ENCODE peak calls at places on chromosomes 3 and 15, in ten cellular contexts. S, D, U, X, A, N, Y, E, P and I are unnamed samples.

GRCh38 chr3:9345041-9345440 is 17.8 kb upstream of the THUMPD3 start:
- DNase-seq in S (no peak), D (no peak), U (no peak), X (no peak), A (no peak), N (no peak), Y (no peak), E (no peak), P (no peak), I (no peak)

GRCh38 chr15:89138999-89139612 is 50.9 kb downstream of the ABHD2 start:
- DNase-seq in S (no peak), D (no peak), U (no peak), X (no peak), A (peak), N (no peak), Y (no peak), E (no peak), P (no peak), I (no peak)

GRCh38 chr3:66280304-66280703 is 59.5 kb downstream of the SLC25A26 start:
- DNase-seq in S (no peak), D (no peak), U (no peak), X (no peak), A (peak), N (no peak), Y (no peak), E (no peak), P (no peak), I (no peak)

GRCh38 chr3:151580592-151580991 is 119.7 kb upstream of the IGSF10 start:
- DNase-seq in S (no peak), D (no peak), U (no peak), X (no peak), A (no peak), N (no peak), Y (no peak), E (no peak), P (no peak), I (no peak)

GRCh38 chr3:46100812-46101211 is 73.5 kb upstream of the XCR1 start:
- DNase-seq in S (no peak), D (no peak), U (no peak), X (no peak), A (no peak), N (no peak), Y (no peak), E (no peak), P (no peak), I (no peak)

GRCh38 chr3:45547202-45547701 is 47.3 kb upstream of the LIMD1 start:
- DNase-seq in S (no peak), D (no peak), U (no peak), X (peak), A (peak), N (no peak), Y (no peak), E (no peak), P (no peak), I (no peak)

GRCh38 chr15:44811347-44811746 is 75.0 kb downstream of the TRIM69 start:
- DNase-seq in S (no peak), D (no peak), U (no peak), X (no peak), A (peak), N (no peak), Y (no peak), E (no peak), P (no peak), I (no peak)

GRCh38 chr3:185825639-185826481 is 1.0 kb upstream of the IGF2BP2 start:
- DNase-seq in S (no peak), D (peak), U (peak), X (peak), A (no peak), N (no peak), Y (peak), E (peak), P (peak), I (no peak)

GRCh38 chr15:81336568-81336967 is 12.6 kb upstream of the STARD5 start:
- DNase-seq in S (no peak), D (no peak), U (no peak), X (no peak), A (peak), N (no peak), Y (no peak), E (peak), P (peak), I (no peak)

GRCh38 chr3:72246685-72247084 is 461.7 kb upstream of the PROK2 start:
- DNase-seq in S (no peak), D (no peak), U (no peak), X (peak), A (no peak), N (no peak), Y (peak), E (no peak), P (no peak), I (no peak)

GRCh38 chr15:33737687-33738606 is 230.3 kb upstream of the CHRM5 start:
- DNase-seq in S (no peak), D (no peak), U (no peak), X (peak), A (peak), N (no peak), Y (no peak), E (peak), P (peak), I (no peak)

GRCh38 chr3:99662838-99663570 is 24.6 kb downstream of the COL8A1 start:
- DNase-seq in S (no peak), D (no peak), U (no peak), X (no peak), A (no peak), N (no peak), Y (no peak), E (no peak), P (no peak), I (no peak)

GRCh38 chr15:52563499-52564060 is 5.2 kb downstream of the ARPP19 start:
- DNase-seq in S (no peak), D (no peak), U (no peak), X (no peak), A (no peak), N (no peak), Y (no peak), E (no peak), P (no peak), I (no peak)

GRCh38 chr15:89115547-89115946 is 27.3 kb downstream of the ABHD2 start:
- DNase-seq in S (no peak), D (no peak), U (no peak), X (peak), A (no peak), N (no peak), Y (no peak), E (no peak), P (no peak), I (no peak)

GRCh38 chr3:51896607-51897305 is 6.4 kb downstream of the IQCF1 start:
- DNase-seq in S (no peak), D (no peak), U (no peak), X (no peak), A (no peak), N (no peak), Y (no peak), E (no peak), P (no peak), I (no peak)

GRCh38 chr3:125194061-125194848 is 18.3 kb downstream of the SLC12A8 start:
- DNase-seq in S (no peak), D (no peak), U (no peak), X (no peak), A (no peak), N (no peak), Y (no peak), E (no peak), P (no peak), I (no peak)

GRCh38 chr3:143895805-143896204 is 47.5 kb upstream of the SLC9A9 start:
- DNase-seq in S (no peak), D (no peak), U (no peak), X (no peak), A (no peak), N (no peak), Y (no peak), E (no peak), P (peak), I (no peak)

GRCh38 chr15:70792171-70792573 is 28.8 kb upstream of the UACA start:
- DNase-seq in S (no peak), D (no peak), U (no peak), X (no peak), A (no peak), N (no peak), Y (no peak), E (no peak), P (peak), I (no peak)

GRCh38 chr15:76996526-76997401 is 1.8 kb downstream of the PSTPIP1 start:
- DNase-seq in S (no peak), D (peak), U (no peak), X (no peak), A (no peak), N (no peak), Y (peak), E (no peak), P (peak), I (no peak)

GRCh38 chr15:70049701-70050445 is 47.8 kb downstream of the TLE3 start:
- DNase-seq in S (no peak), D (peak), U (no peak), X (no peak), A (no peak), N (no peak), Y (peak), E (no peak), P (no peak), I (no peak)

GRCh38 chr15:88073386-88073681 is 183.2 kb downstream of the NTRK3 start:
- DNase-seq in S (no peak), D (no peak), U (no peak), X (no peak), A (no peak), N (no peak), Y (no peak), E (no peak), P (no peak), I (no peak)

GRCh38 chr3:30004481-30004880 is 601.9 kb upstream of the TGFBR2 start:
- DNase-seq in S (no peak), D (no peak), U (no peak), X (no peak), A (no peak), N (no peak), Y (no peak), E (no peak), P (no peak), I (no peak)

GRCh38 chr15:70096215-70096974 is 1.3 kb downstream of the TLE3 start:
- DNase-seq in S (no peak), D (peak), U (no peak), X (peak), A (no peak), N (no peak), Y (peak), E (peak), P (peak), I (no peak)

GRCh38 chr3:5006755-5007202 is 27.5 kb downstream of the BHLHE40 start:
- DNase-seq in S (peak), D (peak), U (peak), X (no peak), A (no peak), N (peak), Y (peak), E (no peak), P (no peak), I (no peak)

GRCh38 chr15:49273734-49274318 is 103.8 kb downstream of the GALK2 start:
- DNase-seq in S (no peak), D (no peak), U (no peak), X (no peak), A (no peak), N (no peak), Y (no peak), E (no peak), P (no peak), I (no peak)

GRCh38 chr15:31214864-31215489 is 111.7 kb upstream of the KLF13 start:
- DNase-seq in S (no peak), D (peak), U (no peak), X (peak), A (no peak), N (no peak), Y (peak), E (no peak), P (no peak), I (peak)

GRCh38 chr3:169112153-169112892 is 551.2 kb downstream of the MECOM start:
- DNase-seq in S (no peak), D (no peak), U (no peak), X (no peak), A (peak), N (no peak), Y (no peak), E (no peak), P (peak), I (no peak)

GRCh38 chr15:43792761-43793493 is 807 bp downstream of the SERF2 start:
- DNase-seq in S (no peak), D (peak), U (peak), X (no peak), A (no peak), N (no peak), Y (no peak), E (peak), P (peak), I (no peak)

GRCh38 chr3:190017575-190018288 is 103.0 kb downstream of the P3H2 start:
- DNase-seq in S (no peak), D (no peak), U (no peak), X (peak), A (no peak), N (no peak), Y (no peak), E (no peak), P (peak), I (no peak)

GRCh38 chr15:73752817-73753214 is 335 bp downstream of the INSYN1 start:
- DNase-seq in S (no peak), D (peak), U (no peak), X (no peak), A (no peak), N (no peak), Y (no peak), E (no peak), P (no peak), I (no peak)

GRCh38 chr15:73993211-73993994 is 1.1 kb upstream of the PML start:
- DNase-seq in S (no peak), D (no peak), U (no peak), X (no peak), A (no peak), N (no peak), Y (peak), E (no peak), P (no peak), I (no peak)

GRCh38 chr3:134428396-134428795 is 54.1 kb upstream of the AMOTL2 start:
- DNase-seq in S (no peak), D (no peak), U (no peak), X (no peak), A (no peak), N (no peak), Y (no peak), E (no peak), P (no peak), I (no peak)

GRCh38 chr15:48432688-48433087 is 101.5 kb downstream of the DUT start:
- DNase-seq in S (no peak), D (no peak), U (no peak), X (no peak), A (peak), N (no peak), Y (no peak), E (no peak), P (no peak), I (no peak)

GRCh38 chr3:43996379-43997301 is 245.0 kb upstream of the TOPAZ1 start:
- DNase-seq in S (no peak), D (peak), U (peak), X (no peak), A (no peak), N (peak), Y (no peak), E (no peak), P (peak), I (no peak)

GRCh38 chr3:111521881-111522280 is 20.1 kb upstream of the CD96 start:
- DNase-seq in S (no peak), D (no peak), U (no peak), X (no peak), A (no peak), N (no peak), Y (no peak), E (no peak), P (no peak), I (no peak)

GRCh38 chr15:95051881-95052280 is 820.5 kb downstream of the MCTP2 start:
- DNase-seq in S (no peak), D (no peak), U (no peak), X (no peak), A (no peak), N (no peak), Y (no peak), E (no peak), P (no peak), I (no peak)

GRCh38 chr15:66154581-66154980 is 99.0 kb downstream of the MEGF11 start:
- DNase-seq in S (no peak), D (no peak), U (no peak), X (no peak), A (no peak), N (no peak), Y (no peak), E (no peak), P (no peak), I (no peak)

DNA sequence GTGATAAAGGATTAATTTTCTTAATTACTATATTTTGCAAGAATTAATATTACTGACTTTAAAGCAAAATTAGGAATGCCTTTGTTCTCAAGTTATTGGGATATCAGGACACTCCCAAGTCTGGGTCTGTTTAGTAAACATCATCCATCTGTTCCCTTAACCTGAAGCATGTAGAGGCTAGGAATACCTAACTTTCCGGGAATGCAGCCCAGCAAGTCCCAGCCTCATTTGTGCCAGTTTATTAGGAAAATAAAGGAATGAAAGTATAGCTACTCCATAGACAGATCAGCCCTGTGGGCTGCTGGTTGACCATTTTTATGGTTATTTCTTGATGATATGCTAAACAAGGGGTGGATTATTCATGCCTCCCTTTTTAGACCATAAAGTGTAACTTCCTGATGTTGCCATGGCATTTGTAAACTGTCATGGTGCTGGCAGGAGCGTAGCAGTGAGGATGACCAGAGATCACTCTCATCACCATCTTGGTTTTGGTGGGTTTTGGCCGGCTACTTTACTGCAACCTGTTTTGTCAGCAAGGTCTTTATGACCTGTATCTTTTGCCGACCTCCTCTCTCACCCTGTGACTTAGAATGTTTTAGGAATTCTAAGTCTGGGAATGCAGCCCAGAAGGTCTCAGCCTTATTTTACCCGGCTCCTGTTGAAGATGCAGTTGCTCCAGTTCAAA is 540.2 kb downstream of the NAALADL2 start:
- DNase-seq in S (no peak), D (no peak), U (no peak), X (no peak), A (no peak), N (no peak), Y (no peak), E (no peak), P (no peak), I (no peak)
- TF ChIP-seq POLR2AphosphoS5 in S (no peak), D (no peak), U (no peak), X (no peak), A (no peak), N (no peak), Y (no peak), E (no peak), P (no peak), I (no peak)

GRCh38 chr15:101488300-101489164 is 975 bp downstream of the PCSK6 start:
- DNase-seq in S (no peak), D (no peak), U (no peak), X (peak), A (peak), N (no peak), Y (no peak), E (peak), P (no peak), I (no peak)
- TF ChIP-seq POLR2A in S (no peak), D (no peak), U (no peak), X (no peak), A (peak), N (no peak), Y (no peak), E (no peak), P (no peak), I (no peak)

GRCh38 chr3:16053794-16054193 is 120.7 kb upstream of the GALNT15 start:
- DNase-seq in S (no peak), D (no peak), U (no peak), X (no peak), A (no peak), N (no peak), Y (no peak), E (no peak), P (no peak), I (no peak)

GRCh38 chr3:16055606-16056209 is 118.8 kb upstream of the GALNT15 start:
- DNase-seq in S (no peak), D (no peak), U (no peak), X (no peak), A (no peak), N (no peak), Y (no peak), E (no peak), P (peak), I (no peak)

GRCh38 chr3:16058511-16058910 is 116.0 kb upstream of the GALNT15 start:
- DNase-seq in S (no peak), D (no peak), U (no peak), X (no peak), A (no peak), N (no peak), Y (no peak), E (no peak), P (no peak), I (no peak)

GRCh38 chr3:16059081-16059537 is 115.4 kb upstream of the GALNT15 start:
- DNase-seq in S (no peak), D (no peak), U (no peak), X (no peak), A (no peak), N (no peak), Y (no peak), E (no peak), P (no peak), I (no peak)

DNA sequence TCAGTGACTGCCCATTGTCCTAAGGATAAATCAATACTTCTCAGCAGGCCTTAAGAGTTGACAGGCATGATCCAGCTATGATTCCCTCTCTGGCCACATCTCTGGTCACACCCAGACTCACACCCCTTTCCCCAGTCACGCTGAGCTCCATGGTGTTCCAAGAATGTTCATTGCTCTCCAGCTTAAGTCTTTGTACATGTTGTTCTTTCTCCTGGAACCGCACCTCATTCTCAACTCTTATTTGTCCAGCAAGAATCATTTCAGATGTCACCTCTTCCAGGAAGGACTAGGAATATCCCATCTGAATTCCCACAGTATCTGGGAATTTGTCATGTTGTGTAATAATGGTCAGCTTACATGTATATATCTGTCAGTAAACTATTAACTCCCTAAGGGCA is 118.3 kb upstream of the GALNT15 start:
- DNase-seq in S (no peak), D (no peak), U (no peak), X (no peak), A (no peak), N (no peak), Y (peak), E (no peak), P (peak), I (no peak)
- TF ChIP-seq POLR2AphosphoS5 in S (no peak), D (no peak), U (no peak), X (peak), A (no peak), N (no peak), Y (peak), E (no peak), P (no peak), I (no peak)

GRCh38 chr3:186991470-186991869 is 61.1 kb downstream of the ST6GAL1 start:
- DNase-seq in S (no peak), D (no peak), U (no peak), X (no peak), A (no peak), N (no peak), Y (no peak), E (no peak), P (no peak), I (no peak)

GRCh38 chr3:186990282-186990681 is 60.0 kb downstream of the ST6GAL1 start:
- DNase-seq in S (no peak), D (no peak), U (no peak), X (no peak), A (no peak), N (no peak), Y (no peak), E (no peak), P (no peak), I (no peak)

GRCh38 chr3:186988806-186989205 is 58.5 kb downstream of the ST6GAL1 start:
- DNase-seq in S (no peak), D (no peak), U (no peak), X (no peak), A (no peak), N (no peak), Y (no peak), E (no peak), P (no peak), I (no peak)

GRCh38 chr3:186990878-186991308 is 60.6 kb downstream of the ST6GAL1 start:
- DNase-seq in S (no peak), D (no peak), U (no peak), X (no peak), A (no peak), N (no peak), Y (no peak), E (no peak), P (no peak), I (no peak)

DNA sequence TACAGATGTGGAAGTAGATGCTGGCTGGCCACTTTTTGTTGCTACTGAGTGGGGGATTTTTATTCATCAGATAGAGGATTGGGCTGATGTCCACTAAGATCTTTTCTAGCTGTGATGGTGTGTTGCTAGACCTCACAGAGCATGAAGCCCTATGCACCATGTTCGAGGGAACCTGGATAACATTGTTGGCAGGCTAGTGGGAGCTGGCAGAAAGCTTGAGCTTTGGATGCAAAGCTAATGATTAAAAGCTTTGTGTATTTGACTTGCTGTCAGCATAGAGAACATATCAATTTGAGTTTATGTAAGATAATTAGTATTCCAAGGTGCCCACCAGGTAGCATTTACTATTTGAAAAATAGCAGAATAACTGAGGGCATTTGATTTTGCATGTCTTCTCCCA is 59.1 kb downstream of the ST6GAL1 start:
- DNase-seq in S (no peak), D (no peak), U (no peak), X (peak), A (peak), N (no peak), Y (no peak), E (no peak), P (no peak), I (no peak)
- TF ChIP-seq POLR2A in S (no peak), D (no peak), U (no peak), X (no peak), A (no peak), N (no peak), Y (no peak), E (no peak), P (no peak), I (no peak)